ENCODE peak calls at places on chromosomes 13 and 19, in nine cellular contexts. E is activated T-helper 1 cell treated with anti-CD3 and anti-CD28 coated beads, Interleukin-12 subunit alpha, Interleukin-12 subunit beta, Interleukin-2, Interleukin-4 antibody, amounts not matched to agents 30 ng/mL and 10 ng/mL and 1 ng/mL, durations not matched to agents 14 hours and 24 hours and 36 hours; D is COR-L47; M is suprapubic skin; Q is astrocyte of the cerebellum; H is progenitor cell of endocrine pancreas; I is BE2C; J is left ventricle myocardium inferior; G is MG63. Y is an unnamed sample.

GRCh38 chr13:28739376-28739775 is 20.6 kb upstream of the SLC46A3 start:
- DNase-seq in E (no peak), D (no peak), M (no peak), Q (no peak), H (no peak), I (no peak), J (no peak), G (no peak), Y (no peak)

GRCh38 chr19:10760268-10760944 is 42.5 kb downstream of the DNM2 start:
- DNase-seq in E (no peak), D (no peak), M (no peak), Q (no peak), H (no peak), I (peak; percentile 85), J (no peak), G (peak; percentile 56), Y (no peak)

GRCh38 chr19:52270266-52270885 is 989 bp downstream of the ZNF766 start:
- DNase-seq in E (no peak), D (no peak), M (peak; percentile 67), Q (no peak), H (no peak), I (peak; percentile 26), J (no peak), G (peak; percentile 16), Y (no peak)

GRCh38 chr19:51005248-51005647 is 3.8 kb upstream of the KLK8 start:
- DNase-seq in E (no peak), D (no peak), M (no peak), Q (no peak), H (no peak), I (no peak), J (no peak), G (no peak), Y (no peak)

GRCh38 chr19:1109697-1110671 is 6.2 kb downstream of the GPX4 start:
- DNase-seq in E (no peak), D (no peak), M (no peak), Q (no peak), H (no peak), I (no peak), J (no peak), G (no peak), Y (no peak)

GRCh38 chr19:35885909-35886308 is 14.4 kb downstream of the NFKBID start:
- DNase-seq in E (no peak), D (no peak), M (no peak), Q (no peak), H (no peak), I (no peak), J (no peak), G (no peak), Y (no peak)

GRCh38 chr19:38635483-38636399 is 11.7 kb upstream of the ACTN4 start:
- DNase-seq in E (no peak), D (no peak), M (no peak), Q (no peak), H (no peak), I (no peak), J (no peak), G (no peak), Y (no peak)

GRCh38 chr19:30519607-30520205 is 147.5 kb downstream of the ZNF536 start:
- DNase-seq in E (no peak), D (no peak), M (no peak), Q (no peak), H (no peak), I (no peak), J (no peak), G (no peak), Y (no peak)

GRCh38 chr13:32019612-32020233 is 11.9 kb upstream of the FRY start:
- DNase-seq in E (no peak), D (peak; percentile 52), M (no peak), Q (peak; percentile 73), H (peak; percentile 25), I (peak; percentile 73), J (no peak), G (peak; percentile 11), Y (peak; percentile 45)

GRCh38 chr13:41505209-41505835 is 48.0 kb downstream of the RGCC start:
- DNase-seq in E (no peak), D (no peak), M (no peak), Q (peak; percentile 87), H (no peak), I (no peak), J (no peak), G (peak; percentile 40), Y (no peak)

Y was measured in neural crest cell.